ENCODE peak calls at places on chromosomes 7 and 10, in four cellular contexts. One of them, this sample, is unnamed.

GRCh38 chr7:44112231-44112996 is 8.3 kb downstream of the AEBP1 start:
- DNase-seq in lower lobe of right lung: no peak
- DNase-seq in A549: no peak
- DNase-seq in HCT116: no peak
- DNase-seq in this sample: no peak

GRCh38 chr10:13922591-13922990 is 335.8 kb downstream of the PRPF18 start:
- DNase-seq in lower lobe of right lung: no peak
- DNase-seq in A549: no peak
- DNase-seq in HCT116: no peak
- DNase-seq in this sample: no peak

GRCh38 chr10:71084818-71085126 is 127.6 kb upstream of the UNC5B start:
- DNase-seq in lower lobe of right lung: no peak
- DNase-seq in A549: no peak
- DNase-seq in HCT116: no peak
- DNase-seq in this sample: no peak

GRCh38 chr10:110843796-110844616 is 27.7 kb upstream of the PDCD4 start:
- DNase-seq in lower lobe of right lung: no peak
- DNase-seq in A549: no peak
- DNase-seq in HCT116: no peak
- DNase-seq in this sample: no peak

GRCh38 chr7:50962962-50963374 is 180.3 kb upstream of the GRB10 start:
- DNase-seq in lower lobe of right lung: peak
- DNase-seq in A549: peak
- DNase-seq in HCT116: peak
- DNase-seq in this sample: no peak

GRCh38 chr10:116069856-116070255 is 203.2 kb downstream of the GFRA1 start:
- DNase-seq in lower lobe of right lung: no peak
- DNase-seq in A549: no peak
- DNase-seq in HCT116: no peak
- DNase-seq in this sample: no peak

GRCh38 chr10:55822096-55822495 is 539.0 kb downstream of the ZWINT start:
- DNase-seq in lower lobe of right lung: no peak
- DNase-seq in A549: no peak
- DNase-seq in HCT116: no peak
- DNase-seq in this sample: no peak

GRCh38 chr10:107873007-107873406 is 708.5 kb upstream of the SORCS1 start:
- DNase-seq in lower lobe of right lung: no peak
- DNase-seq in A549: no peak
- DNase-seq in HCT116: no peak
- DNase-seq in this sample: no peak

GRCh38 chr10:3027866-3028265 is 39.5 kb upstream of the PFKP start:
- DNase-seq in lower lobe of right lung: no peak
- DNase-seq in A549: no peak
- DNase-seq in HCT116: no peak
- DNase-seq in this sample: no peak

GRCh38 chr7:66867198-66867790 is 53.7 kb upstream of the TMEM248 start:
- DNase-seq in lower lobe of right lung: no peak
- DNase-seq in A549: no peak
- DNase-seq in HCT116: no peak
- DNase-seq in this sample: no peak

GRCh38 chr10:17516376-17516775 is 62.0 kb upstream of the ST8SIA6 start:
- DNase-seq in lower lobe of right lung: no peak
- DNase-seq in A549: no peak
- DNase-seq in HCT116: no peak
- DNase-seq in this sample: no peak

GRCh38 chr10:117266812-117267211 is 25.9 kb downstream of the SLC18A2 start:
- DNase-seq in lower lobe of right lung: no peak
- DNase-seq in A549: no peak
- DNase-seq in HCT116: no peak
- DNase-seq in this sample: no peak

GRCh38 chr10:74852406-74852805 is 26.0 kb downstream of the KAT6B start:
- DNase-seq in lower lobe of right lung: no peak
- DNase-seq in A549: no peak
- DNase-seq in HCT116: no peak
- DNase-seq in this sample: no peak

GRCh38 chr7:137961200-137962177 is 40.4 kb downstream of the CREB3L2 start:
- DNase-seq in lower lobe of right lung: no peak
- DNase-seq in A549: no peak
- DNase-seq in HCT116: no peak
- DNase-seq in this sample: no peak

GRCh38 chr7:111796671-111797070 is 234.4 kb upstream of the IMMP2L start:
- DNase-seq in lower lobe of right lung: no peak
- DNase-seq in A549: peak
- DNase-seq in HCT116: peak
- DNase-seq in this sample: peak

GRCh38 chr7:46747222-46747621 is 826.1 kb upstream of the IGFBP3 start:
- DNase-seq in lower lobe of right lung: no peak
- DNase-seq in A549: no peak
- DNase-seq in HCT116: peak
- DNase-seq in this sample: no peak

GRCh38 chr7:28296571-28297483 is 115.5 kb upstream of the CREB5 start:
- DNase-seq in lower lobe of right lung: no peak
- DNase-seq in A549: peak
- DNase-seq in HCT116: peak
- DNase-seq in this sample: peak

GRCh38 chr7:43694399-43694748 is 34.9 kb downstream of the COA1 start:
- DNase-seq in lower lobe of right lung: no peak
- DNase-seq in A549: peak
- DNase-seq in HCT116: peak
- DNase-seq in this sample: no peak

GRCh38 chr10:6052247-6053221 is 9.6 kb downstream of the IL2RA start:
- DNase-seq in lower lobe of right lung: no peak
- DNase-seq in A549: no peak
- DNase-seq in HCT116: no peak
- DNase-seq in this sample: no peak

GRCh38 chr7:68770649-68771048 is 827.6 kb upstream of the AUTS2 start:
- DNase-seq in lower lobe of right lung: no peak
- DNase-seq in A549: no peak
- DNase-seq in HCT116: no peak
- DNase-seq in this sample: no peak

GRCh38 chr7:28955723-28956607 is 2.2 kb downstream of the TRIL start:
- DNase-seq in lower lobe of right lung: peak
- DNase-seq in A549: peak
- DNase-seq in HCT116: no peak
- DNase-seq in this sample: peak

GRCh38 chr7:77734590-77735421 is 38.5 kb downstream of the RSBN1L start:
- DNase-seq in lower lobe of right lung: no peak
- DNase-seq in A549: peak
- DNase-seq in HCT116: no peak
- DNase-seq in this sample: no peak

GRCh38 chr10:69742928-69743602 is 58.6 kb upstream of the COL13A1 start:
- DNase-seq in lower lobe of right lung: no peak
- DNase-seq in A549: peak
- DNase-seq in HCT116: peak
- DNase-seq in this sample: peak

GRCh38 chr10:132395704-132396494 is 1.1 kb upstream of the PWWP2B start:
- DNase-seq in lower lobe of right lung: peak
- DNase-seq in A549: peak
- DNase-seq in HCT116: no peak
- DNase-seq in this sample: peak

GRCh38 chr7:28688651-28689050 is 269.5 kb downstream of the TRIL start:
- DNase-seq in lower lobe of right lung: no peak
- DNase-seq in A549: no peak
- DNase-seq in HCT116: no peak
- DNase-seq in this sample: no peak

GRCh38 chr10:101967119-101967518 is 88.9 kb downstream of the ARMH3 start:
- DNase-seq in lower lobe of right lung: no peak
- DNase-seq in A549: no peak
- DNase-seq in HCT116: no peak
- DNase-seq in this sample: no peak

GRCh38 chr7:3835102-3835501 is 534.0 kb downstream of the SDK1 start:
- DNase-seq in lower lobe of right lung: no peak
- DNase-seq in A549: no peak
- DNase-seq in HCT116: no peak
- DNase-seq in this sample: no peak

GRCh38 chr7:140403878-140404564 is at the start of gene RAB19:
- DNase-seq in lower lobe of right lung: peak
- DNase-seq in A549: no peak
- DNase-seq in HCT116: peak
- DNase-seq in this sample: no peak

GRCh38 chr7:45239486-45239885 is 81.9 kb downstream of the RAMP3 start:
- DNase-seq in lower lobe of right lung: no peak
- DNase-seq in A549: no peak
- DNase-seq in HCT116: no peak
- DNase-seq in this sample: no peak

DNA sequence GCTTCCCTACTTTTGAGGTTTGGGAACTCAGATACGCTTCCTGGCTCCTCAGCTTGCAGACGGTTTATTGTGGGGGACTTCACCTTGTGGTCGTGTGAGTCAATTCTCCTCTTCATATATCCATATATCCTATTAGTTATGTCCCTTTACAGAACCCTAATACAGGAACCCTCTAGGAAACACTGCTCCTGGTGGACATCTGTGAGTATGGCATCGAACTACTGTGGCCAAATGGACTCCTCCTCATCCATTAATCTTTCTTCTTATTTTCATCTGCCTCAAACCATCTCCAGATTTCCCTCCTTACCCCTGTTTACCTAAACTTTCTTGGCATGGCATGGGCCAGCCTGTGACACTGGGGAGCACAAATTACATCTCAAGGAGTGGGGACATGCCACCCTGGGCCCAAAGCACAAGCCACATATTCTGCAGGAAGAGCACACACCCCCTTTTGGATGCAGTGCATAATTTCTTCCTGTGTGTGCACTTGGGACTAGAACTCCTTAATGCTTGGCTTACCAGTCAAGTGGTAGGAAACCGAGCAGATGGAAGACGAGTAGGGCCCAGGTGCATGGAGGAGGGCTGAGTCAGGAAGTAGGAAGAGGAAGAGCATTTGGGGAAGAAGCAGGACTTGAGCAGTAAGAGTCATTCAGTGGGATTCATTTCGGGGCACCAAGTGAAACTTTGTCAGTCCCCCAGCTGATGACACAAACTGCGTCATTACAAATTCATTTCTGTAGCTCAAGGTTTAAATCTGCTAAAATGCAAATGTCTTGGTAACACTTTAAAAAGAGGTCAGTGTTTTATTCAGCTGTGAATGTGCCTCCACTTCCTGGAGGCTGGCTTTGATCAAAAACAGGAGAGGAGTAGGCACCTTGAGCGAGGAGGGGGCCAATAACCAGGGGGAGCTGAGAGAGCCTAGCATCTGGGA is 80.8 kb upstream of the PLXNA4 start:
- DNase-seq in lower lobe of right lung: no peak
- DNase-seq in A549: peak
- DNase-seq in HCT116: peak
- DNase-seq in this sample: no peak
- TF ChIP-seq CTCF in lower lobe of right lung: peak
- TF ChIP-seq CTCF in A549: no peak
- TF ChIP-seq CTCF in HCT116: peak
- TF ChIP-seq CTCF in this sample: peak

GRCh38 chr10:126135177-126135576 is 238.8 kb downstream of the FANK1 start:
- DNase-seq in lower lobe of right lung: no peak
- DNase-seq in A549: peak
- DNase-seq in HCT116: no peak
- DNase-seq in this sample: no peak

GRCh38 chr10:126130291-126130710 is 233.9 kb downstream of the FANK1 start:
- DNase-seq in lower lobe of right lung: no peak
- DNase-seq in A549: no peak
- DNase-seq in HCT116: no peak
- DNase-seq in this sample: no peak

GRCh38 chr10:126131338-126131737 is 235.0 kb downstream of the FANK1 start:
- DNase-seq in lower lobe of right lung: no peak
- DNase-seq in A549: no peak
- DNase-seq in HCT116: no peak
- DNase-seq in this sample: no peak

GRCh38 chr10:126133906-126134703 is 237.7 kb downstream of the FANK1 start:
- DNase-seq in lower lobe of right lung: no peak
- DNase-seq in A549: peak
- DNase-seq in HCT116: no peak
- DNase-seq in this sample: no peak

GRCh38 chr10:126133082-126133620 is 236.8 kb downstream of the FANK1 start:
- DNase-seq in lower lobe of right lung: no peak
- DNase-seq in A549: no peak
- DNase-seq in HCT116: no peak
- DNase-seq in this sample: no peak
- TF ChIP-seq CTCF in lower lobe of right lung: no peak
- TF ChIP-seq CTCF in A549: no peak
- TF ChIP-seq CTCF in HCT116: no peak
- TF ChIP-seq CTCF in this sample: no peak

DNA sequence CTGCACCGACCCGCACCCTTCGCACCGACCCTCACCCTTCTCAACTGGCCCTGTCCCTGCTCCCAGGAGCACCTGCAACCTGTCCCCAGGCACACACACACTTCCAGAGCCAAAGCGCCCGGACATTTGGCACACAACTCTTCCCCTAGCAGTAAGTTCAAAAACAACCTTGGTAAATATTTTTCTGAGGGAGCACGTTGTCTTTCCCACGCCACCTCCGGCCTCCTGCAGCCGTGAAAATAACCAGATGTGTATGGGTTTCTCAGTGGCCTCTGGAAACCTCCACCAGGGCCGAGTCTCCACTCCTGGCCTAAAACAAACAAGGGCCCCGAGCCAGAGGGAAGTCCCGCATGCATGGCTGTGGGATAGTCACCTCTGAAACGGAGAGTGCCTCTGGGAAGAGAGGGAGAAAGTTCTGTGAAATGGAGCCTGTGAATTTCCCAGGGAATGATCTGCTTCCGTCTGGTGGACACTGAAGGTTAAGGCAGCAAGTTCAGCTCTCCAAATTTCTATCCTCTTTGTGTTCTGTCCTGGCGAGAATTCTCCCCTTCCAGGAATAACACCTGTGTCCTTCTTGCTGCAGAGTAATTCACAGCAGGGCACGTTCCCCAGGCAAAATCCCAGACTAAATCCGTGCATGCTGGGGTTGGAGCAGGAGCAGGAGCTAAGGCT is 15.8 kb downstream of the PODXL start:
- DNase-seq in lower lobe of right lung: no peak
- DNase-seq in A549: peak
- DNase-seq in HCT116: no peak
- DNase-seq in this sample: no peak
- TF ChIP-seq CTCF in lower lobe of right lung: no peak
- TF ChIP-seq CTCF in A549: no peak
- TF ChIP-seq CTCF in HCT116: peak
- TF ChIP-seq CTCF in this sample: no peak

GRCh38 chr7:67738-68395 is 124.5 kb upstream of the FAM20C start:
- DNase-seq in lower lobe of right lung: peak
- DNase-seq in A549: no peak
- DNase-seq in HCT116: no peak
- DNase-seq in this sample: no peak
- TF ChIP-seq CTCF in lower lobe of right lung: no peak
- TF ChIP-seq CTCF in A549: no peak
- TF ChIP-seq CTCF in HCT116: no peak
- TF ChIP-seq CTCF in this sample: no peak

GRCh38 chr10:97234403-97234802 is 48.6 kb upstream of the SLIT1 start:
- DNase-seq in lower lobe of right lung: no peak
- DNase-seq in A549: peak
- DNase-seq in HCT116: peak
- DNase-seq in this sample: peak
- TF ChIP-seq CTCF in lower lobe of right lung: peak
- TF ChIP-seq CTCF in A549: peak
- TF ChIP-seq CTCF in HCT116: peak
- TF ChIP-seq CTCF in this sample: peak

This sample was measured in neural crest cell.